ENCODE peak calls at places on chromosome 3, in seven cellular contexts. I, B, O, F, J, T and H are unnamed samples.

GRCh38 chr3:98806583-98806982 is 43.4 kb downstream of the ST3GAL6 start:
- DNase-seq in B (no peak), I (no peak), T (no peak), F (no peak), O (no peak), J (no peak), H (peak)

GRCh38 chr3:105431171-105431570 is 64.5 kb downstream of the ALCAM start:
- DNase-seq in F (no peak), J (no peak), B (no peak), I (no peak), T (no peak), O (no peak), H (no peak)

GRCh38 chr3:88151358-88151757 is 1.6 kb downstream of the C3orf38 start:
- DNase-seq in T (no peak), J (peak), B (no peak), I (no peak), F (no peak), O (no peak), H (no peak)

GRCh38 chr3:51735039-51735438 is 28.2 kb downstream of the GRM2 start:
- DNase-seq in F (no peak), I (no peak), O (no peak), T (no peak), J (no peak), B (no peak), H (no peak)

GRCh38 chr3:11159421-11159904 is 5.2 kb downstream of the HRH1 start:
- DNase-seq in B (no peak), T (peak), I (no peak), O (no peak), F (no peak), J (peak), H (peak)

GRCh38 chr3:149197669-149198068 is 24.0 kb downstream of the CP start:
- DNase-seq in I (no peak), T (no peak), F (no peak), O (no peak), J (no peak), B (no peak), H (no peak)

GRCh38 chr3:62229201-62229600 is 144.1 kb downstream of the FEZF2 start:
- DNase-seq in F (no peak), I (no peak), O (no peak), T (no peak), B (no peak), J (no peak), H (no peak)

GRCh38 chr3:50516048-50516871 is 12.8 kb upstream of the CACNA2D2 start:
- DNase-seq in T (no peak), F (peak), O (peak), B (no peak), J (no peak), I (no peak), H (peak)

GRCh38 chr3:99863002-99863401 is 45.3 kb downstream of the CMSS1 start:
- DNase-seq in I (no peak), J (no peak), T (no peak), B (no peak), O (no peak), F (no peak), H (no peak)

GRCh38 chr3:131729561-131729960 is 226.8 kb upstream of the MRPL3 start:
- DNase-seq in F (no peak), O (no peak), T (no peak), J (no peak), I (no peak), B (no peak), H (peak)

GRCh38 chr3:42403737-42404136 is 6.7 kb downstream of the LYZL4 start:
- DNase-seq in J (no peak), B (no peak), O (no peak), T (no peak), I (no peak), F (no peak), H (no peak)

GRCh38 chr3:12904951-12905315 is 63.6 kb upstream of the RPL32 start:
- DNase-seq in J (no peak), T (no peak), I (no peak), F (no peak), O (no peak), B (no peak), H (no peak)

GRCh38 chr3:97815149-97815917 is 6.5 kb upstream of the CRYBG3 start:
- DNase-seq in T (no peak), J (no peak), I (no peak), B (no peak), O (no peak), F (no peak), H (no peak)

GRCh38 chr3:174495231-174495755 is 363.8 kb upstream of the NAALADL2 start:
- DNase-seq in F (no peak), B (no peak), J (no peak), O (no peak), T (no peak), I (no peak), H (no peak)

GRCh38 chr3:185264849-185265553 is 11.2 kb upstream of the EHHADH start:
- DNase-seq in O (no peak), I (no peak), T (no peak), B (no peak), J (no peak), F (no peak), H (no peak)

GRCh38 chr3:117954131-117954530 is 1080.5 kb downstream of the IGSF11 start:
- DNase-seq in B (no peak), O (no peak), T (no peak), F (no peak), I (no peak), J (no peak), H (no peak)